ENCODE peak calls at places on chromosomes 1 and 21, in six cellular contexts. E is GM23248, L is substantia nigra, Z is lower lobe of right lung, T is right cardiac atrium, H is heart left ventricle. R is an unnamed sample.

GRCh38 chr1:114558548-114558947 is 22.9 kb downstream of the BCAS2 start:
- DNase-seq in L (no peak), T (no peak), H (no peak), Z (no peak), E (peak; percentile 30), R (no peak)

GRCh38 chr1:82386365-82387069 is 585.8 kb downstream of the ADGRL2 start:
- DNase-seq in H (no peak), T (no peak), E (peak; percentile 5), Z (no peak), L (no peak), R (no peak)

GRCh38 chr1:154422521-154422920 is 17.4 kb downstream of the IL6R start:
- DNase-seq in L (no peak), T (no peak), Z (peak; percentile 42), H (no peak), E (no peak), R (peak; percentile 49)

GRCh38 chr1:108708726-108709660 is 3.7 kb upstream of the FNDC7 start:
- DNase-seq in L (no peak), T (no peak), Z (peak; percentile 52), H (no peak), E (no peak), R (no peak)

GRCh38 chr1:230097370-230097769 is 30.3 kb downstream of the GALNT2 start:
- DNase-seq in Z (no peak), H (no peak), E (no peak), L (no peak), T (no peak), R (no peak)

GRCh38 chr1:87968259-87968955 is 639.7 kb downstream of the LMO4 start:
- DNase-seq in E (peak; percentile 80), T (peak; percentile 84), H (peak; percentile 66), L (no peak), Z (no peak), R (peak; percentile 85)

GRCh38 chr1:9293512-9294439 is 1.1 kb downstream of the SPSB1 start:
- DNase-seq in E (peak; percentile 64), L (no peak), H (peak; percentile 68), Z (no peak), T (peak; percentile 79), R (no peak)

GRCh38 chr21:43597052-43597451 is 62.2 kb downstream of the HSF2BP start:
- DNase-seq in E (peak; percentile 89), H (no peak), T (no peak), Z (no peak), L (no peak), R (no peak)

GRCh38 chr1:231091853-231092301 is 51.8 kb upstream of the FAM89A start:
- DNase-seq in L (peak; percentile 12), H (no peak), T (no peak), Z (peak; percentile 57), E (peak; percentile 32), R (no peak)

GRCh38 chr1:14626869-14627607 is 28.6 kb downstream of the KAZN start:
- DNase-seq in L (no peak), H (no peak), T (peak; percentile 50), Z (no peak), E (no peak), R (no peak)

GRCh38 chr21:18801468-18801867 is 397.9 kb upstream of the TMPRSS15 start:
- DNase-seq in H (no peak), E (no peak), Z (no peak), T (no peak), L (no peak), R (no peak)

GRCh38 chr21:18772404-18772803 is 368.8 kb upstream of the TMPRSS15 start:
- DNase-seq in Z (no peak), T (no peak), E (no peak), H (no peak), L (no peak), R (no peak)

GRCh38 chr1:1204998-1205768 is 1.2 kb downstream of the TNFRSF18 start:
- DNase-seq in L (no peak), E (no peak), H (peak; percentile 49), T (peak; percentile 48), Z (peak; percentile 34), R (peak; percentile 41)

GRCh38 chr1:6365047-6365446 is 28.5 kb downstream of the ACOT7 start:
- DNase-seq in E (no peak), Z (no peak), H (no peak), L (no peak), T (no peak), R (no peak)

GRCh38 chr1:119327066-119327435 is 41.5 kb upstream of the HAO2 start:
- DNase-seq in L (no peak), E (no peak), Z (no peak), H (no peak), T (no peak), R (no peak)

GRCh38 chr1:53557830-53558784 is 98.9 kb downstream of the DMRTB1 start:
- DNase-seq in H (peak; percentile 28), E (no peak), T (peak; percentile 6), Z (peak; percentile 33), L (no peak), R (peak; percentile 48)

GRCh38 chr1:48356901-48357300 is 115.1 kb downstream of the SPATA6 start:
- DNase-seq in H (no peak), T (no peak), L (no peak), E (peak; percentile 4), Z (no peak), R (no peak)

GRCh38 chr1:160133990-160134770 is 17.2 kb upstream of the ATP1A4 start:
- DNase-seq in T (peak; percentile 11), H (no peak), Z (no peak), L (no peak), E (no peak), R (no peak)

GRCh38 chr1:157403608-157404007 is 148.7 kb downstream of the FCRL5 start:
- DNase-seq in E (no peak), H (no peak), L (no peak), Z (no peak), T (no peak), R (no peak)

GRCh38 chr1:17136145-17136544 is 16.9 kb upstream of the PADI2 start:
- DNase-seq in T (no peak), H (no peak), E (no peak), Z (no peak), L (no peak), R (no peak)

GRCh38 chr1:173648880-173649605 is 13.9 kb downstream of the TEX50 start:
- DNase-seq in T (no peak), Z (no peak), L (no peak), E (no peak), H (no peak), R (no peak)

GRCh38 chr21:46244602-46245001 is 16.0 kb upstream of the LSS start:
- DNase-seq in Z (no peak), E (no peak), L (no peak), T (no peak), H (peak; percentile 37), R (no peak)

GRCh38 chr21:41664881-41665765 is 101.7 kb downstream of the RIPK4 start:
- DNase-seq in H (no peak), T (peak; percentile 70), Z (no peak), E (peak; percentile 96), L (no peak), R (peak; percentile 82)

DNA sequence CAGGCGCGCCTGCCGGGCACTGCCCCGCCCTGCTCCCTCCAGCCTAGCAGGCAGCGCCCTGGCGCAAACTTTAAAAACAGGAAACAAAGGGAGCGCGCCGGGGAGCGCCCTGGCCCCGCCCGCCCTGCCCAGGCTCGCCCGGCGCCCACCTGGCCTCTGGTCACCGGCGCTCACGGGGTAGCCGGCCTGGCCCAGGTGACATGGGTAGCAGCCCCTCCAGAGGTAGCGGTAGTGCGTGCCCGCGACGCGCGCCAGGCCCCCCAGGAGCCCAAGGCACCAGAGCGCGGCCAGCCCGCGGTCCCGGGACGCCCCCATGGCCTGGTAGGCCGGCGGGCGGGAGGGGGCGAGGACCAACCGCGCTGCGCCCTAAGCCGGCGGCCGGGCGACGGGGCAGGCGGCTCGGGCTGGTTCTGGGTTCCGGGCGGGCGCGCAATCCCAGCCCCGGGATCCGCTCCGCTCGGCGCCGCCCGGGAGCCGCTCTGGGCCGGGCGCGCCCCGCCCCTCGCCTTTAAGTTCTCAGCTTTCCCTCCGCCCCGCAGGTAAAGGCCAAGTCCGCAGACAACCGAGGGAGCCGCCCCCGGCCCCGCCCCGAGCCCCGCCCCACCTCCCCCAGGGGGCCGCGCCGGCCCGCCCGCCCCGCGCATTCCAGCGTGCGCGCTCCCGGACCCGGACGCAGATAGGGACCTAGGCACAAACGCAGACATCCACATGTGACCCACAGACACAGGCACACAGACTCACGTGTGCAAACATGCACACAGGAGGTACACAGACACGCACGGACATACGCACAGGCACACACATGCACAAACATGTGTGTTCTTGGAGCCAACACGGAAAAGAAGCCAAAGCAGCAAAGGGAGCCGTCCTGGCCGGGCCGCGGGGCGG is 76.7 kb downstream of the ARHGEF16 start:
- DNase-seq in H (peak; percentile 87), L (no peak), T (peak; percentile 93), Z (peak; percentile 87), E (peak; percentile 82), R (peak; percentile 88)
- H3K27ac ChIP-seq in H (peak overlapping the region; percentile 78), L (no peak overlapping the region), T (peak overlapping the region; percentile 32), Z (peak overlapping the region; percentile 82), E (peak overlapping the region; percentile 2), R (peak overlapping the region; percentile 41)

GRCh38 chr1:147235822-147236221 is 6.7 kb upstream of the CHD1L start:
- DNase-seq in L (no peak), T (no peak), H (no peak), Z (no peak), E (no peak), R (no peak)
- H3K27ac ChIP-seq in L (no peak overlapping the region), T (no peak overlapping the region), H (no peak overlapping the region), Z (no peak overlapping the region), E (no peak overlapping the region), R (no peak overlapping the region)

DNA sequence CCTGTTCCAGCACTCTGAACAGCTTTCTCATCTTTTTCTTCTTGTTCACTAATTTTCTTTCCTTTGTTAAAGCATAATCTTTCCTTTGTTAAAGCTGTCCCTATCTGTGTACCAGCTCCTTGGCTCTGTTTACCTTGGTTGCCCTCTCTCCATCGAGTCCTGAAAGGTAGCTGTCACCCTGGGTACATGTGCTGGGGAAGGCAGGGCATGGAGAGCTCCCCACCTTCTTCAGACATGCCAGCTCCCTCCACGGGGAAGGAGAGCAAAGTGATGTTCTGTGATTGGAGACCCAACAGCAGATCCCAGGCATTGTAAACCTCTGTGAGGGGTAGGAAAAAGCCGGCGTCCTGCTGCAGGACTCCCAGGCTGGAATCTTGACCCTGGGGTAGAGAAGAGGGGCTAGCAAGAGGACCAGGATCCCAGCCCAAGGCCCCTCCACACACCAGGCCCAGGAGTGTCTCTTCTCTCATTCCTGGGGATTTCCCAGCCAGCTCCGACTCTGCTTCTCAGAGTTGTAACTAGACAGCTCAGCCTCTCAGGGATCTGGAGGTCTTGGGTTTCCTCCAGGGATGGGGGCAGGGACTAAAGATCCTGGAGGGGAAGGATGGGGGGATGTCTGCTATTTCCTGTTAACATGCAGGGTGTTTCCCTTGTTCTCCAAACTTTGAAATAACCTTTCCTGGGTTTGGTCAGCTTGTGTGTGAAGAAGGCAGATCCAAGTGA is 34.4 kb downstream of the TMCC2 start:
- DNase-seq in Z (no peak), T (no peak), H (no peak), L (no peak), E (peak; percentile 61), R (no peak)
- H3K27ac ChIP-seq in Z (no peak overlapping the region), T (no peak overlapping the region), H (no peak overlapping the region), L (peak overlapping the region; percentile 96), E (no peak overlapping the region), R (no peak overlapping the region)

GRCh38 chr1:30787856-30788495 is 30.4 kb upstream of the LAPTM5 start:
- DNase-seq in T (no peak), E (no peak), H (no peak), L (no peak), Z (peak; percentile 30), R (peak; percentile 50)

GRCh38 chr1:30785714-30786113 is 28.1 kb upstream of the LAPTM5 start:
- DNase-seq in E (no peak), H (peak; percentile 20), T (no peak), Z (no peak), L (no peak), R (no peak)

GRCh38 chr1:30786264-30786991 is 28.9 kb upstream of the LAPTM5 start:
- DNase-seq in E (no peak), L (peak; percentile 28), T (peak; percentile 77), H (no peak), Z (peak; percentile 24), R (no peak)

GRCh38 chr1:30788580-30789387 is 31.2 kb upstream of the LAPTM5 start:
- DNase-seq in E (no peak), Z (peak; percentile 32), T (no peak), H (peak; percentile 12), L (no peak), R (no peak)

GRCh38 chr1:30787266-30787665 is 29.7 kb upstream of the LAPTM5 start:
- DNase-seq in L (no peak), Z (peak; percentile 12), H (no peak), E (no peak), T (no peak), R (no peak)
- H3K27ac ChIP-seq in L (no peak overlapping the region), Z (no peak overlapping the region), H (no peak overlapping the region), E (no peak overlapping the region), T (no peak overlapping the region), R (no peak overlapping the region)

R was measured in aorta.